ENCODE peak calls at places on chromosome 3, in ten cellular contexts. V, M, Y, T, Z, Q, L, U, N and P are unnamed samples.

GRCh38 chr3:72165337-72165736 is 380.4 kb upstream of the PROK2 start:
- DNase-seq in M (no peak), L (no peak), Q (peak; percentile 7), N (no peak), Z (no peak), Y (no peak), T (no peak), V (no peak), U (no peak), P (no peak)

GRCh38 chr3:23645533-23646196 is 160.1 kb upstream of the UBE2E1 start:
- DNase-seq in L (no peak), Q (no peak), Z (no peak), Y (no peak), M (no peak), V (no peak), T (no peak), U (no peak), N (no peak), P (no peak)

GRCh38 chr3:159416854-159417253 is 571.8 kb upstream of the IL12A start:
- DNase-seq in N (peak; percentile 43), V (peak; percentile 46), U (peak; percentile 23), T (no peak), Y (no peak), Q (peak; percentile 45), L (no peak), Z (no peak), M (no peak), P (no peak)

GRCh38 chr3:36823806-36824205 is 59.5 kb upstream of the DCLK3 start:
- DNase-seq in N (no peak), Q (no peak), V (no peak), M (peak; percentile 87), T (no peak), Y (no peak), Z (no peak), U (no peak), L (no peak), P (no peak)

GRCh38 chr3:9101286-9101685 is 138.0 kb upstream of the RAD18 start:
- DNase-seq in T (no peak), Y (peak; percentile 45), Q (no peak), M (no peak), U (no peak), Z (no peak), V (no peak), L (no peak), N (no peak), P (no peak)

GRCh38 chr3:98188553-98188952 is 22.1 kb downstream of the OR5H15 start:
- DNase-seq in V (no peak), M (no peak), T (no peak), N (no peak), L (peak; percentile 7), Z (no peak), Q (no peak), U (no peak), Y (peak; percentile 75), P (no peak)

GRCh38 chr3:28139288-28139687 is 102.1 kb upstream of the CMC1 start:
- DNase-seq in M (no peak), Z (no peak), V (no peak), Q (no peak), U (no peak), L (no peak), Y (no peak), N (no peak), T (peak; percentile 54), P (no peak)

GRCh38 chr3:98766924-98767323 is 3.8 kb downstream of the ST3GAL6 start:
- DNase-seq in T (no peak), V (no peak), U (no peak), Q (no peak), M (no peak), L (no peak), Y (no peak), Z (no peak), N (no peak), P (no peak)

GRCh38 chr3:123961508-123961856 is 453 bp upstream of the CCDC14 start:
- DNase-seq in N (no peak), U (no peak), L (no peak), Q (no peak), V (no peak), Y (no peak), T (no peak), Z (no peak), M (no peak), P (no peak)

GRCh38 chr3:126994661-126995161 is 11.8 kb downstream of the PLXNA1 start:
- DNase-seq in L (no peak), Q (no peak), Y (no peak), N (no peak), T (no peak), Z (no peak), U (no peak), V (no peak), M (no peak), P (no peak)

GRCh38 chr3:67349551-67350174 is 304.7 kb downstream of the SUCLG2 start:
- DNase-seq in U (no peak), N (peak; percentile 45), Z (peak; percentile 53), L (no peak), M (no peak), Q (peak; percentile 15), V (peak; percentile 68), Y (no peak), T (no peak), P (no peak)

GRCh38 chr3:133479895-133480669 is 80.2 kb downstream of the BFSP2 start:
- DNase-seq in Z (no peak), Q (no peak), V (no peak), U (no peak), Y (no peak), M (peak; percentile 56), N (no peak), T (peak; percentile 36), L (no peak), P (no peak)

GRCh38 chr3:148218222-148218621 is 479.5 kb upstream of the AGTR1 start:
- DNase-seq in V (no peak), T (no peak), L (no peak), U (no peak), N (no peak), M (no peak), Q (no peak), Y (no peak), Z (no peak), P (no peak)

GRCh38 chr3:79367066-79367465 is 400.7 kb downstream of the ROBO1 start:
- DNase-seq in Q (peak; percentile 87), N (peak; percentile 42), U (no peak), Z (peak; percentile 45), T (no peak), M (no peak), V (peak; percentile 79), L (no peak), Y (no peak), P (no peak)

GRCh38 chr3:8784676-8785435 is 15.4 kb upstream of the OXTR start:
- DNase-seq in Z (no peak), U (no peak), M (no peak), Q (no peak), N (no peak), Y (no peak), T (no peak), V (no peak), L (no peak), P (no peak)

GRCh38 chr3:52374173-52374572 is 58.1 kb downstream of the DNAH1 start:
- DNase-seq in M (no peak), Z (no peak), V (no peak), Y (no peak), L (no peak), N (no peak), Q (no peak), U (no peak), T (no peak), P (no peak)
- TF ChIP-seq CTCF in M (peak; percentile 39), Z (no peak), V (peak; percentile 13), Y (no peak), L (no peak), N (no peak), Q (no peak), U (no peak), T (no peak), P (no peak)

GRCh38 chr3:18415132-18415531 is 10.0 kb downstream of the SATB1 start:
- DNase-seq in M (no peak), N (no peak), L (no peak), U (no peak), Y (no peak), Q (no peak), T (no peak), Z (no peak), V (no peak), P (no peak)
- TF ChIP-seq CTCF in M (no peak), N (no peak), L (no peak), U (no peak), Y (no peak), Q (no peak), T (no peak), Z (no peak), V (no peak), P (no peak)

DNA sequence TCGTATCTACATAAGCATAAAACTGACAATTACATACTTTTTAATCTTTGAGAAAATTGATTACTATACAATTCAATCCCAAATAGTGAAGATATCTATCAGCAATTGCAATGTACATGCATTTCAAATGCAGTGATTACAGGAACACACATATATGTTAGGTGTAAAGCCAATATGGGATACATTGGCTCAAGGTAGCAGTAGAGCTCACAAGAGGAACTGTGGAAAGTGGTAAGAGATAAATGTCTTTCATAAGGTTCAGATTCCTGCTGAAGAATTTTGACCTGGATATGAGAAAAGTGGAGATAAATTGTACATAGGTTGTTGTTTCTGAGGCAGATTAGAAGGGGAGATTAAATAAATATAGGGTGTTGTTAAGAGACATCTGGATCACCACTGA is 1280.5 kb downstream of the OTOL1 start:
- DNase-seq in L (peak; percentile 28), N (no peak), Z (no peak), Q (no peak), M (no peak), V (no peak), U (no peak), Y (no peak), T (no peak), P (no peak)
- TF ChIP-seq CTCF in L (peak; percentile 11), N (peak; percentile 5), Z (no peak), Q (no peak), M (no peak), V (no peak), U (no peak), Y (no peak), T (no peak), P (no peak)

DNA sequence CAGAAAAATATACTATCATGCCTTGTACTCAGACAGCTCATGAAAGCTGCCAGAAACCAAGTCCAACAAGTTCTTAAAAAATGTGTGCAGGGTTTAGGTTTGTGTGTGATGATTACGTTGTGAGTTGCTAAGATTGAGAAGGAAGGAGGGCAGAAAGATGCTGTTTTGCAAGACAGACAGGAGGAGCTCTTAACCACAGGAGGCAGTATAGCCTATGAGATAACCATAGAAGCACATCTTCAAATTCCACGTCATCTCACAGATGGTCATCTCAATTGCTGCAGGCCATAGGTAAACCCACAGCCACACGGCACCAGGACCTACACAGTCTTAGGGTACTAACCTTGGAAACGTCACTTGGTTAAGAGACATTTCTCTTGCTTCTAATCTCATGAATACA is 192.0 kb downstream of the STT3B start:
- DNase-seq in N (no peak), Y (peak; percentile 69), U (no peak), M (no peak), Z (no peak), T (no peak), Q (peak; percentile 62), V (no peak), L (peak; percentile 49), P (no peak)
- TF ChIP-seq CTCF in N (peak; percentile 20), Y (peak; percentile 53), U (peak; percentile 12), M (peak; percentile 52), Z (no peak), T (no peak), Q (peak; percentile 32), V (peak; percentile 50), L (no peak), P (no peak)